ENCODE peak calls at places on chromosomes 16 and 17, in ten cellular contexts. M, O, N, K, C, X, W, Z, V and H are unnamed samples.

GRCh38 chr16:68707341-68708152 is 29.5 kb upstream of the CDH1 start:
- DNase-seq in M (peak), O (no peak), N (peak), K (peak), C (no peak), X (peak), W (peak), Z (no peak), V (no peak), H (peak)

GRCh38 chr17:64778367-64779290 is 116.5 kb upstream of the SMURF2 start:
- DNase-seq in M (peak), O (no peak), N (peak), K (no peak), C (no peak), X (peak), W (peak), Z (no peak), V (no peak), H (no peak)

GRCh38 chr16:29820730-29821662 is 734 bp downstream of the MVP start:
- DNase-seq in M (peak), O (no peak), N (peak), K (peak), C (peak), X (no peak), W (no peak), Z (no peak), V (no peak), H (no peak)

GRCh38 chr17:746783-747629 is 5.1 kb downstream of the GEMIN4 start:
- DNase-seq in M (no peak), O (no peak), N (no peak), K (no peak), C (no peak), X (no peak), W (no peak), Z (no peak), V (no peak), H (no peak)

GRCh38 chr17:4161179-4161559 is 18.2 kb downstream of the CYB5D2 start:
- DNase-seq in M (no peak), O (peak), N (peak), K (peak), C (no peak), X (peak), W (peak), Z (no peak), V (no peak), H (peak)

GRCh38 chr17:46832945-46833839 is 14.7 kb upstream of the WNT3 start:
- DNase-seq in M (no peak), O (peak), N (peak), K (no peak), C (no peak), X (peak), W (no peak), Z (no peak), V (no peak), H (peak)

GRCh38 chr16:4797805-4798252 is 2.7 kb downstream of the SMIM22 start:
- DNase-seq in M (no peak), O (no peak), N (no peak), K (no peak), C (no peak), X (no peak), W (no peak), Z (no peak), V (no peak), H (no peak)

GRCh38 chr16:67661864-67662652 is 1.3 kb downstream of the PARD6A start:
- DNase-seq in M (no peak), O (no peak), N (no peak), K (no peak), C (no peak), X (no peak), W (no peak), Z (no peak), V (no peak), H (no peak)

GRCh38 chr17:74215332-74215727 is 2.0 kb downstream of the TTYH2 start:
- DNase-seq in M (no peak), O (no peak), N (no peak), K (no peak), C (no peak), X (no peak), W (no peak), Z (no peak), V (no peak), H (no peak)

GRCh38 chr17:81417049-81417878 is 22.0 kb downstream of the BAHCC1 start:
- DNase-seq in M (no peak), O (no peak), N (no peak), K (no peak), C (no peak), X (no peak), W (no peak), Z (no peak), V (no peak), H (peak)

GRCh38 chr16:86018487-86018886 is 119.5 kb downstream of the IRF8 start:
- DNase-seq in M (peak), O (no peak), N (no peak), K (no peak), C (peak), X (no peak), W (no peak), Z (no peak), V (no peak), H (no peak)

GRCh38 chr16:30096862-30097563 is 1.0 kb upstream of the YPEL3 start:
- DNase-seq in M (no peak), O (no peak), N (no peak), K (no peak), C (peak), X (peak), W (peak), Z (no peak), V (no peak), H (no peak)

GRCh38 chr16:10957771-10958486 is 13.6 kb downstream of the CLEC16A start:
- DNase-seq in M (no peak), O (no peak), N (no peak), K (no peak), C (no peak), X (no peak), W (no peak), Z (no peak), V (no peak), H (no peak)

GRCh38 chr17:64133546-64134215 is 3.7 kb upstream of the ERN1 start:
- DNase-seq in M (no peak), O (no peak), N (peak), K (peak), C (no peak), X (peak), W (no peak), Z (peak), V (peak), H (peak)

GRCh38 chr16:720507-720989 is 398 bp upstream of the ANTKMT start:
- DNase-seq in M (no peak), O (no peak), N (no peak), K (peak), C (no peak), X (peak), W (peak), Z (no peak), V (peak), H (peak)

GRCh38 chr16:27426423-27427408 is 24.7 kb downstream of the IL21R start:
- DNase-seq in M (peak), O (peak), N (no peak), K (peak), C (peak), X (peak), W (no peak), Z (peak), V (no peak), H (peak)

GRCh38 chr17:81200695-81201580 is 21.8 kb downstream of the CEP131 start:
- DNase-seq in M (no peak), O (peak), N (peak), K (peak), C (peak), X (no peak), W (no peak), Z (no peak), V (peak), H (peak)

GRCh38 chr17:78154903-78155811 is 9.0 kb downstream of the C17orf99 start:
- DNase-seq in M (no peak), O (no peak), N (no peak), K (no peak), C (no peak), X (no peak), W (no peak), Z (peak), V (no peak), H (no peak)

GRCh38 chr17:3025421-3026124 is 37.8 kb downstream of the OR1D5 start:
- DNase-seq in M (peak), O (no peak), N (no peak), K (no peak), C (no peak), X (peak), W (no peak), Z (no peak), V (no peak), H (no peak)

GRCh38 chr17:58277107-58277506 is 3.6 kb downstream of the MPO start:
- DNase-seq in M (no peak), O (no peak), N (no peak), K (peak), C (no peak), X (no peak), W (no peak), Z (no peak), V (no peak), H (no peak)

GRCh38 chr16:67022531-67023214 is 6.3 kb upstream of the CBFB start:
- DNase-seq in M (no peak), O (no peak), N (no peak), K (no peak), C (no peak), X (no peak), W (no peak), Z (no peak), V (peak), H (peak)

GRCh38 chr16:81095653-81095952 is 592 bp downstream of the GCSH start:
- DNase-seq in M (no peak), O (no peak), N (no peak), K (no peak), C (no peak), X (no peak), W (no peak), Z (no peak), V (peak), H (peak)

GRCh38 chr16:46730126-46730525 is 18.0 kb downstream of the MYLK3 start:
- DNase-seq in M (no peak), O (no peak), N (no peak), K (no peak), C (no peak), X (no peak), W (no peak), Z (no peak), V (no peak), H (no peak)

GRCh38 chr17:55845385-55845784 is 94.5 kb downstream of the PCTP start:
- DNase-seq in M (peak), O (no peak), N (peak), K (peak), C (peak), X (peak), W (peak), Z (no peak), V (peak), H (peak)

GRCh38 chr17:82489117-82489516 is 30.4 kb upstream of the FOXK2 start:
- DNase-seq in M (no peak), O (no peak), N (no peak), K (no peak), C (no peak), X (no peak), W (no peak), Z (no peak), V (no peak), H (peak)

GRCh38 chr16:12434567-12434966 is 369.1 kb downstream of the CPPED1 start:
- DNase-seq in M (no peak), O (no peak), N (no peak), K (no peak), C (no peak), X (no peak), W (no peak), Z (no peak), V (no peak), H (no peak)

GRCh38 chr17:65401581-65401980 is 159.9 kb downstream of the AXIN2 start:
- DNase-seq in M (no peak), O (no peak), N (no peak), K (no peak), C (no peak), X (no peak), W (no peak), Z (no peak), V (no peak), H (no peak)

GRCh38 chr16:67378642-67379041 is 14.7 kb downstream of the TPPP3 start:
- DNase-seq in M (no peak), O (peak), N (no peak), K (no peak), C (no peak), X (no peak), W (no peak), Z (no peak), V (no peak), H (no peak)

GRCh38 chr17:44354582-44355309 is 8.9 kb downstream of the FAM171A2 start:
- DNase-seq in M (peak), O (no peak), N (peak), K (no peak), C (peak), X (peak), W (peak), Z (no peak), V (peak), H (no peak)

GRCh38 chr17:82241926-82242697 is 13.3 kb downstream of the SLC16A3 start:
- DNase-seq in M (no peak), O (no peak), N (peak), K (no peak), C (no peak), X (peak), W (no peak), Z (no peak), V (no peak), H (no peak)

GRCh38 chr17:73156166-73156840 is 8.5 kb upstream of the SSTR2 start:
- DNase-seq in M (peak), O (peak), N (peak), K (peak), C (peak), X (peak), W (peak), Z (no peak), V (peak), H (peak)

GRCh38 chr17:38897176-38897575 is 27.3 kb downstream of the LASP1 start:
- DNase-seq in M (no peak), O (no peak), N (peak), K (no peak), C (no peak), X (no peak), W (no peak), Z (no peak), V (peak), H (no peak)

GRCh38 chr17:68516732-68517131 is 4.5 kb downstream of the PRKAR1A start:
- DNase-seq in M (no peak), O (no peak), N (no peak), K (no peak), C (no peak), X (no peak), W (no peak), Z (no peak), V (no peak), H (no peak)

DNA sequence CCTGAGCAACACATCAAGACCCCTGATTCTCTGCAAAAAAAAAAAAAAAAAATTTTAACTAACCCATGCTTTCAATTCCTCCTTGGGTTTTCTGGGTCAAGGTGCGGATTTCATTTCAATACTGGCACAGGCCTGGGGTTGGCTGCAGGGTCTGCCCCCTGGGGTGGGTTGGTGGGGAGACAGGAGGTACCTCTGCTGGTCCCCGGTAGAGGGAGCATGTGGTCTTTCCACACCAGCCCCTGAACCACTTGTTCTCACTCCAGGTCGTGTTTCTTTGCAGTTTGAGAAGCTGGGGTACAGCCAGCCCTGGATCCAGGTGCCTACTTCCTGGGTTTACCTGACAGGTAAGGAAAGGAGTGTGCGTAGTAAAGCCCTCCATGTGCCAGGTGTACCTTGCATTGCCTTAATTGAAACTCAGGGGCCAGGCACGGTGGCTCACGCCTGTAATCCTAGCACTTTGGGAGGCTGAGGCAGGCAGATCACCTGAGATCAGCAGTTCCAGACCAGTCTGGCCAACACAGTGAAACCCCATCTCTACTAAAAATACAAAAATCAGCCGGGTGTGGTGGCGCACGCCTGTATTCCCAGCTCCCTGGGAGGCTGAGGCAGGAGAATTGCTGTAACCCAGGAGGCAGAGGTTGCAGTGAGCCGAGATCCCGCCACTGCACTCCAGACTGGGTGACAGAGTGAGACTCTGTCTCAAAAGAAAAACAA is 21.8 kb downstream of the SDR42E2 start:
- DNase-seq in M (no peak), O (no peak), N (no peak), K (no peak), C (peak), X (peak), W (peak), Z (no peak), V (no peak), H (no peak)
- TF ChIP-seq CTCF in M (no peak), O (peak), N (no peak), K (peak), C (no peak), X (peak), W (peak), Z (peak), V (peak), H (peak)

DNA sequence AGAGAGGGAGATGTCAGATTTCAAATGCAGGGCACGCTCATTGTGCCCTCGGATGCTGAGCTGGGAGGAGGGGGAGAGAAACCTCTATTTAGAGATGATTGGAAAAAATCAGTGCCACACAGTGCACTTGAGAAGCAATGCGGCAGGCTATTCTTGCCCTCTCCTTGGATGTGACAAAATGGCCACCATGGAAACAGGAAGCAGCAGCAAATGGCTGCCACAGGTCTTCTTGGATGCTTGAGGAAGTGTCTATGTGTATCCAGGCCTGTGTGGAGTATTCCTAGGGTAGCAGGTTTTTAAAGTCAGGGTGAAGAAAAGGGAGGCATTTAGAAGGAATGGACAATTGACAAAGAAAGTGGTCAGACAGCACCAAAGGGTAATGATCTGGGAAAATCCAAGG is 340.1 kb upstream of the ZFHX3 start:
- DNase-seq in M (no peak), O (no peak), N (no peak), K (no peak), C (no peak), X (no peak), W (no peak), Z (no peak), V (no peak), H (no peak)
- TF ChIP-seq CTCF in M (no peak), O (no peak), N (no peak), K (no peak), C (no peak), X (no peak), W (no peak), Z (no peak), V (no peak), H (no peak)

GRCh38 chr16:82895843-82896242 is 269.1 kb downstream of the CDH13 start:
- DNase-seq in M (no peak), O (no peak), N (no peak), K (no peak), C (no peak), X (no peak), W (no peak), Z (no peak), V (no peak), H (no peak)
- TF ChIP-seq CTCF in M (no peak), O (no peak), N (no peak), K (no peak), C (no peak), X (no peak), W (no peak), Z (no peak), V (no peak), H (no peak)

DNA sequence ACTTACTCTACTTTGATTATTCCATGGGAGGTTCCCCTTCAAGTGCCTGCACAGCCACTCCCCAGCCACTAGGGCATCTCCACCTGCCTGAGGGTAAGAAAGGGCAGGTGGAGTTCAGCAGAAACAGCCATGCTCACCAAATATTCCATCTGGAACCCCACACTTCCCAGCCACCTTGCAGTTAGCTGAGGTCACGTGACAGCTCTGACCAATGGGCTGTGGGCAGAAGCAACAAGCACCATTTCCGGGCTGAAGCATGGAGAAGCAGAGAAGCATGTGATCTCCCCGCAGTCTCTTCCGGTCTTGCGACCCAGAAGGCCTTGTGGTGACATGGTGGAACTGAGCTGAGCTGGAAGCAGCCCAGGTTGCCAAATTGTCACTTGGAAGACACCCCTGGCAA is 108.6 kb downstream of the CCT6B start:
- DNase-seq in M (no peak), O (no peak), N (no peak), K (peak), C (no peak), X (no peak), W (no peak), Z (no peak), V (no peak), H (no peak)
- TF ChIP-seq CTCF in M (no peak), O (no peak), N (no peak), K (no peak), C (no peak), X (peak), W (peak), Z (peak), V (peak), H (no peak)

DNA sequence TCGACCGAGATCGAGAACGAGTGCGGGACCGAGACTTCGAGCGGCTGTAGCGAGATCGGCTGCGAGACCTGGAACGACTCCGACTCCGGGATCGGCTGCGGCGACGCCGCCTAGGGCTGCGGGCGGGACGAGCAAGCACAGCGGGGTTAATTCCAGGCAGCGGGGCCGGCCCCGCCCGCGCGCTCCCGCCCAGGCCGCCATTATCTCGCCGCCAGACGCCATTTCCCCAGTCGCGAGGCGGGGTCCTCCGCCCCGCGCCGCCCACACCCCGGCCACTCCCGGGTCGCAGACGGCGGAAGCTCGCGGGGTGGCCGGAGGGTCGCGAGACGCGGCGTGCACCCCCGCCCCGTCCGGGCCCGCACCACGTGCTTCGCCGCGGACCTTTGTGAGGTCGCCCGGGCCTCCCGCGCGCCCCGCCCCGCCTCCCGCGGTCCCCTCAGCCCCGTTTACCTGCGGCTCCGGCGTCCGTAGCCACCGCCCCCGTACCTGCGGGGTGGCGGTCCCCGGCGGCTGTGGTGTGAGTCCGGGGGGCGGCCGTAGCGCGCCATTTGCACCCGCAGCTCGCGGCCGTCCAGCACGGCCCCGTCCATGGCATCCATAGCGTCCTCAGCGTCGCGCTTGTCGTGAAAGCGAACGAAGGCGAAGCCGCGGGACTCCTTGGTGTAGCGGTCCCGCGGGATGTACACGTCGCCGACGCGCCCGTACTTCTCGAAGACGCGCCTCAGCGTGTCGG is 616 bp downstream of the SRSF2 start:
- DNase-seq in M (peak), O (no peak), N (peak), K (peak), C (peak), X (peak), W (peak), Z (no peak), V (peak), H (peak)
- TF ChIP-seq CTCF in M (peak), O (peak), N (no peak), K (no peak), C (no peak), X (peak), W (no peak), Z (peak), V (peak), H (no peak)

GRCh38 chr16:89938636-89938885 is 10.0 kb upstream of the DEF8 start:
- DNase-seq in M (no peak), O (no peak), N (no peak), K (no peak), C (no peak), X (no peak), W (no peak), Z (no peak), V (no peak), H (no peak)
- TF ChIP-seq CTCF in M (no peak), O (no peak), N (no peak), K (no peak), C (no peak), X (no peak), W (no peak), Z (no peak), V (no peak), H (no peak)